ENCODE peak calls at places on chromosomes 4 and X, in ten cellular contexts. B, Y, V, G, U, C, O, E, X and H are unnamed samples.

GRCh38 chrX:23478056-23478455 is 143.4 kb downstream of the PTCHD1 start:
- DNase-seq in B (peak), X (no peak), E (no peak), C (peak), Y (no peak), O (no peak), V (no peak), G (no peak), U (no peak), H (no peak)

GRCh38 chrX:77415161-77415560 is 32.0 kb upstream of the FGF16 start:
- DNase-seq in Y (no peak), C (no peak), B (peak), U (no peak), E (no peak), G (peak), V (no peak), X (peak), O (no peak), H (peak)

GRCh38 chr4:15864771-15865566 is 73.6 kb downstream of the FGFBP1 start:
- DNase-seq in C (no peak), O (no peak), U (no peak), E (no peak), B (no peak), G (peak), Y (no peak), V (no peak), X (no peak), H (no peak)

GRCh38 chrX:16484338-16484737 is 165.6 kb upstream of the S100G start:
- DNase-seq in O (no peak), U (peak), B (peak), C (peak), V (no peak), G (peak), Y (no peak), E (peak), X (peak), H (no peak)

GRCh38 chrX:153707406-153707805 is 16.8 kb downstream of the BCAP31 start:
- DNase-seq in X (no peak), Y (no peak), G (no peak), O (no peak), V (no peak), U (no peak), B (no peak), E (no peak), C (no peak), H (no peak)

GRCh38 chrX:129318375-129318774 is 204.9 kb downstream of the SMARCA1 start:
- DNase-seq in B (peak), X (peak), V (no peak), Y (no peak), O (no peak), C (peak), U (no peak), G (peak), E (no peak), H (peak)

GRCh38 chr4:172996571-172997216 is 171.9 kb upstream of the GALNT7 start:
- DNase-seq in U (no peak), G (peak), B (peak), X (peak), C (peak), V (no peak), Y (no peak), E (no peak), O (no peak), H (no peak)

GRCh38 chr4:105145913-105146285 is 777 bp upstream of the TET2 start:
- DNase-seq in X (peak), V (no peak), B (no peak), E (no peak), Y (peak), C (no peak), U (no peak), G (no peak), O (peak), H (peak)

GRCh38 chr4:77001907-77002306 is 52.4 kb downstream of the SEPTIN11 start:
- DNase-seq in V (no peak), G (peak), E (no peak), Y (no peak), X (peak), O (no peak), U (no peak), B (peak), C (peak), H (no peak)

GRCh38 chr4:158065176-158065575 is 107.6 kb downstream of the GASK1B start:
- DNase-seq in U (no peak), X (peak), E (peak), V (no peak), C (no peak), O (no peak), G (no peak), Y (no peak), B (peak), H (peak)

GRCh38 chrX:37425370-37425769 is 76.2 kb downstream of the PRRG1 start:
- DNase-seq in O (no peak), X (no peak), G (no peak), Y (no peak), E (no peak), V (no peak), U (no peak), B (no peak), C (no peak), H (no peak)

GRCh38 chrX:44569122-44569521 is 26.5 kb upstream of the FUNDC1 start:
- DNase-seq in G (peak), Y (no peak), V (no peak), U (no peak), O (no peak), E (no peak), C (no peak), B (no peak), X (no peak), H (no peak)